ENCODE peak calls at places on chromosomes 3 and 15, in six cellular contexts. P, M, F, E, G and J are unnamed samples.

GRCh38 chr3:146503459-146504202 is 34.3 kb upstream of the PLSCR2 start:
- DNase-seq in P (peak; percentile 65), M (no peak), F (no peak), E (no peak), G (no peak), J (no peak)

GRCh38 chr3:55697177-55697865 is 210.2 kb upstream of the WNT5A start:
- DNase-seq in P (no peak), M (no peak), F (no peak), E (no peak), G (no peak), J (no peak)

GRCh38 chr3:4670352-4670751 is 177.2 kb downstream of the ITPR1 start:
- DNase-seq in P (no peak), M (no peak), F (no peak), E (no peak), G (no peak), J (no peak)

GRCh38 chr15:70008697-70009285 is 88.9 kb downstream of the TLE3 start:
- DNase-seq in P (no peak), M (no peak), F (no peak), E (no peak), G (no peak), J (no peak)

GRCh38 chr15:66854012-66854965 is 152.3 kb downstream of the SMAD6 start:
- DNase-seq in P (peak; percentile 18), M (no peak), F (no peak), E (no peak), G (no peak), J (no peak)

GRCh38 chr3:50299929-50300680 is 900 bp upstream of the HYAL3 start:
- DNase-seq in P (peak; percentile 36), M (peak; percentile 24), F (peak; percentile 71), E (no peak), G (no peak), J (no peak)

GRCh38 chr3:184472723-184473419 is 88.7 kb upstream of the EPHB3 start:
- DNase-seq in P (peak; percentile 33), M (peak; percentile 34), F (peak; percentile 62), E (no peak), G (no peak), J (peak; percentile 66)

GRCh38 chr15:68578175-68578959 is 426 bp upstream of the CORO2B start:
- DNase-seq in P (peak; percentile 42), M (peak; percentile 82), F (peak; percentile 89), E (no peak), G (peak; percentile 82), J (peak; percentile 80)

GRCh38 chr3:155076888-155077287 is 3.2 kb upstream of the MME start:
- DNase-seq in P (no peak), M (no peak), F (no peak), E (no peak), G (no peak), J (no peak)

GRCh38 chr3:182083112-182083511 is 371.4 kb downstream of the SOX2 start:
- DNase-seq in P (no peak), M (no peak), F (no peak), E (no peak), G (no peak), J (no peak)

GRCh38 chr15:79089331-79089889 is 1.2 kb downstream of the RASGRF1 start:
- DNase-seq in P (no peak), M (no peak), F (no peak), E (no peak), G (peak; percentile 58), J (no peak)

GRCh38 chr3:53089511-53089910 is 40.7 kb downstream of the RFT1 start:
- DNase-seq in P (no peak), M (peak; percentile 74), F (no peak), E (no peak), G (no peak), J (no peak)

GRCh38 chr3:52429779-52430415 is 15.0 kb downstream of the SEMA3G start:
- DNase-seq in P (no peak), M (peak; percentile 17), F (no peak), E (no peak), G (peak; percentile 40), J (peak; percentile 20)

GRCh38 chr15:51768018-51768417 is 16.6 kb downstream of the TMOD2 start:
- DNase-seq in P (no peak), M (no peak), F (no peak), E (no peak), G (no peak), J (no peak)

GRCh38 chr3:144590854-144591253 is 619.2 kb downstream of the DIPK2A start:
- DNase-seq in P (no peak), M (no peak), F (no peak), E (no peak), G (no peak), J (no peak)

GRCh38 chr3:48215876-48216275 is 7.4 kb upstream of the CAMP start:
- DNase-seq in P (peak; percentile 29), M (peak; percentile 53), F (peak; percentile 56), E (no peak), G (no peak), J (peak; percentile 72)

GRCh38 chr15:77173487-77173886 is 102.6 kb upstream of the TSPAN3 start:
- DNase-seq in P (peak; percentile 41), M (no peak), F (no peak), E (no peak), G (no peak), J (no peak)

GRCh38 chr3:57797701-57798487 is 41.8 kb downstream of the SLMAP start:
- DNase-seq in P (no peak), M (no peak), F (no peak), E (no peak), G (no peak), J (no peak)

GRCh38 chr15:35047528-35047927 is 37.6 kb downstream of the NANOGP8 start:
- DNase-seq in P (no peak), M (no peak), F (no peak), E (no peak), G (no peak), J (no peak)

GRCh38 chr3:158347966-158348365 is 223.0 kb upstream of the MLF1 start:
- DNase-seq in P (no peak), M (no peak), F (no peak), E (no peak), G (no peak), J (no peak)

GRCh38 chr3:123620338-123620737 is 35.5 kb upstream of the HACD2 start:
- DNase-seq in P (no peak), M (no peak), F (no peak), E (no peak), G (no peak), J (peak; percentile 78)

GRCh38 chr3:155412856-155413255 is 119.4 kb upstream of the STRIT1 start:
- DNase-seq in P (no peak), M (no peak), F (no peak), E (no peak), G (no peak), J (no peak)

GRCh38 chr3:167078070-167078622 is 302.0 kb downstream of the ZBBX start:
- DNase-seq in P (no peak), M (no peak), F (no peak), E (no peak), G (no peak), J (no peak)

DNA sequence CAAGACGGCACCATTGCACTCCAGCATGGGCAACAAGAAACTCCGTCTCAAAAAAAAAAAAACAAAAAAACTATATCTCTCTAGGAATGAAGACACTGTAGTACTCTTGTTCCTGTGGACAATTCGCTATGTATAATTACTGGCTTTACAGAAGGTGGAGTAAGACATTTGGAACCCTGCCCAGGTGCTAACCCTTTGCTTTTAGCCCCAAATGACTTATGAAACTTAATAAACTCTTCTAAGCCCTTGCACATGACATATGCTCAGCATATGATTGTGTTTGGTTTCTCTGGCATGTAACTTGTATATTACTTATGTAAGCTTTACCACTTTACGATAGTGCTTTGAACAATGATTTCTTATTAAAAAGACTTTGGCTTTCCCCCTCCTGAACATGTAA is 27.3 kb upstream of the PRTG start:
- DNase-seq in P (no peak), M (no peak), F (no peak), E (no peak), G (no peak), J (no peak)
- H3K27ac ChIP-seq in P (no peak overlapping the region), M (no peak overlapping the region), F (no peak overlapping the region), E (no peak overlapping the region), G (no peak overlapping the region), J (no peak overlapping the region)

DNA sequence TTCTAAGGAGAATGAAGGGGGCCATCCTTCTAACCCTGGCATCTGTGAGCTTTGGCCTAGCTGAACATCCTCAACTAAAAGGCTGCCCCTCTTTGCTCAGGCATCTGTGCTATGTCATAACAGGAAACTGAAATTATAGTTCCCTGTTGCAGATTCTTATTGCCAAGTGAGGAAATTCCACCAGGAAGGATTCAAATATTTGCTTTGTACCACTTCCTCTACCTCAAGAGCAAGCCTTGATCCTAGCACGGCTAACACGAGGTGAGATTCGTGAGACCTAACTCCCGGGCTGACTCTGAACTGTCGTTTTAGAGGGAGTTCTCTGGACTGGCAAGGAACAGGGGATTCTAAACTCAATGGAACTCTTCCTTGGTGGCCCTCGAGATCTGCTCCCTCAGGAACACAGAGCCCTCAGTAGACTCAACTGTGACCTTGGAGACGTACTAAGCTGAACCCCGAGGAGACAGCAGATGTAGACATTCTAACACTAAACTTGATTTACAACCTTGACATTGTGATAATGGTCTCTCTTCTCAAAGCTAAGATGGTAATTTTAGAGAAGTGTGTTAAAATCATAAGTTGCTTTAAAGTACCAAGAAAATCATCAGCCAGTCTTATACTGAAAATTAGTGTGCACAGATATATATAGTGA is 4.2 kb downstream of the SPG21 start:
- DNase-seq in P (peak; percentile 26), M (no peak), F (no peak), E (no peak), G (no peak), J (no peak)
- H3K4me3 ChIP-seq in P (no peak overlapping the region), M (no peak overlapping the region), F (no peak overlapping the region), E (no peak overlapping the region), G (no peak overlapping the region), J (no peak overlapping the region)

GRCh38 chr15:26954403-26954802 is 16.6 kb upstream of the GABRG3 start:
- DNase-seq in P (no peak), M (no peak), F (no peak), E (no peak), G (no peak), J (no peak)
- H3K9me3 ChIP-seq in P (peaks cover 3% of the 10 kb centered on the region), M (peaks cover 31% of the 10 kb centered on the region), F (no peaks in the 10 kb centered on the region), E (no peaks in the 10 kb centered on the region), G (no peaks in the 10 kb centered on the region), J (no peaks in the 10 kb centered on the region)

DNA sequence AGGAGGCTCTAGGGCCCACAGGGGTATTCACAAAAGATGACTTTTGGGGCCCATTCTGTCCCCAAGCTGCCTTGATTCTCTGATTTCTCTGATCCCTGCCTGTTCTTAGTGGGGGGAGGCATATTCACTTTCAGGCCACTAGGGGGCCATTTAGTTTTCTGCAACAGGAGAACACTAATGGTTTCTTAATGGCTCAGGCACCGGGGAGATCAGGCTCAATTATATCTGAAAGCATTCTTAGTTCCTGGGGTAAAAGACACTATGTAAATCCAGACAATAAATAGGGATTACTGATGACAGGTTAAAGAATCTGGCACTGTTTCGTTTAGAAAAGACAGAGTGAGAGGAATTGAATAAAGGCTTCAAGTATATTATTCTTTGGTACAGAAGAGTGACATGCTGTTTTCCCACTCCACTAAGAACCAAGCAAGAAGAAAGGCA is 2.5 kb upstream of the INAFM2 start:
- DNase-seq in P (peak; percentile 66), M (no peak), F (no peak), E (no peak), G (no peak), J (no peak)
- H3K27ac ChIP-seq in P (no peak overlapping the region), M (peak overlapping the region; percentile 99), F (peak overlapping the region; percentile 64), E (no peak overlapping the region), G (no peak overlapping the region), J (no peak overlapping the region)

DNA sequence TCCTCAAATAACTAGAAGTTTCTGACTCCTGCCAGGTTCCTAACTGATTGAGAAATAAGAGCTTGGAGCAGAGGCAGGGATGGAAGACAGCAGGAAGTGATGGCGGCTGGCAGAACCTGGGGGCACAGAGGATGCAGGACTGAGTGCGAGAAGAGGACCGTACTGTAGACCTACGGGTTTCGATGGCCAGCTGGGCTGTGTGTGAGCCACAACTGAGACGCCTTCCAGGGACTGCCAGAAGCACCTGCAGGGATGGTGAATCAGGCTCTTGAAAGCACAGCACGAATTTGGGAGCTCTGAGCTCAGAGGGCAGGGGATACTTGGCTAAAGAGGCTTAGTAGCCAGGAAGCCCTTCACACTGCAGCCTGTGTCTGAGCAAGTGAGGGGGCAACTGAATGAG is 165.6 kb downstream of the ABHD5 start:
- DNase-seq in P (no peak), M (no peak), F (no peak), E (no peak), G (no peak), J (no peak)
- H3K4me3 ChIP-seq in P (no peak overlapping the region), M (no peak overlapping the region), F (no peak overlapping the region), E (no peak overlapping the region), G (no peak overlapping the region), J (no peak overlapping the region)